ENCODE peak calls at places on chromosomes 16 and 17, in ten cellular contexts. L is thoracic aorta, O is iris pigment epithelial cell, R is kidney epithelial cell, B is fibroblast of mammary gland, U is pancreas, N is H54, D is Daoy, Q is G401, M is NCI-H526 treated with DMSO at 0.1 percent for 48 hours. F is an unnamed sample.

GRCh38 chr17:62713096-62713870 is 85.8 kb downstream of the MRC2 start:
- DNase-seq in L (no peak), O (no peak), R (no peak), B (no peak), U (peak), N (no peak), D (no peak), Q (no peak), M (no peak), F (no peak)

GRCh38 chr17:80979547-80980378 is 11.9 kb upstream of the CHMP6 start:
- DNase-seq in L (no peak), O (no peak), R (no peak), B (no peak), U (peak), N (no peak), D (no peak), Q (no peak), M (no peak), F (no peak)

GRCh38 chr16:12971216-12971615 is 69.8 kb downstream of the SHISA9 start:
- DNase-seq in L (no peak), O (peak), R (peak), B (peak), U (no peak), N (peak), D (peak), Q (peak), M (no peak), F (no peak)

GRCh38 chr17:7026471-7027115 is 3.7 kb downstream of the BCL6B start:
- DNase-seq in L (no peak), O (no peak), R (no peak), B (no peak), U (no peak), N (no peak), D (no peak), Q (no peak), M (no peak), F (no peak)

GRCh38 chr17:46853896-46854444 is 2.6 kb downstream of the WNT9B start:
- DNase-seq in L (no peak), O (peak), R (no peak), B (peak), U (no peak), N (peak), D (no peak), Q (no peak), M (peak), F (no peak)

GRCh38 chr16:56613706-56614105 is 5.3 kb downstream of the MT2A start:
- DNase-seq in L (no peak), O (no peak), R (no peak), B (no peak), U (no peak), N (no peak), D (no peak), Q (no peak), M (no peak), F (no peak)

GRCh38 chr16:19481769-19482168 is 40.1 kb downstream of the GDE1 start:
- DNase-seq in L (no peak), O (no peak), R (no peak), B (no peak), U (no peak), N (no peak), D (no peak), Q (no peak), M (no peak), F (no peak)

GRCh38 chr17:2057130-2057713 is 2.3 kb downstream of the HIC1 start:
- DNase-seq in L (no peak), O (peak), R (no peak), B (no peak), U (peak), N (no peak), D (no peak), Q (no peak), M (no peak), F (peak)

GRCh38 chr17:40956401-40957254 is 10.1 kb downstream of the KRT39 start:
- DNase-seq in L (no peak), O (peak), R (peak), B (peak), U (no peak), N (peak), D (peak), Q (no peak), M (no peak), F (peak)